ENCODE peak calls at places on chromosomes 2 and 18, in six cellular contexts. D, I, M, J, V and B are unnamed samples.

GRCh38 chr2:73827018-73827417 is 1.7 kb upstream of the STAMBP start:
- DNase-seq in D (no peak), I (no peak), M (no peak), J (no peak), V (no peak), B (no peak)

GRCh38 chr2:169258045-169258601 is 104.2 kb downstream of the LRP2 start:
- DNase-seq in D (no peak), I (no peak), M (no peak), J (no peak), V (no peak), B (no peak)

GRCh38 chr2:43349944-43350343 is 123.5 kb upstream of the ZFP36L2 start:
- DNase-seq in D (no peak), I (no peak), M (peak), J (no peak), V (no peak), B (no peak)

GRCh38 chr2:98020992-98021713 is 25.4 kb upstream of the TMEM131 start:
- DNase-seq in D (no peak), I (no peak), M (no peak), J (peak), V (no peak), B (no peak)

GRCh38 chr2:51620830-51621229 is 588.9 kb upstream of the NRXN1 start:
- DNase-seq in D (no peak), I (no peak), M (no peak), J (no peak), V (no peak), B (no peak)

GRCh38 chr2:201937343-201937742 is 96.3 kb upstream of the FZD7 start:
- DNase-seq in D (no peak), I (peak), M (no peak), J (no peak), V (no peak), B (no peak)

GRCh38 chr2:189522435-189523151 is 58.0 kb downstream of the SLC40A1 start:
- DNase-seq in D (no peak), I (no peak), M (peak), J (no peak), V (no peak), B (no peak)

GRCh38 chr2:53715568-53715967 is 52.0 kb upstream of the CHAC2 start:
- DNase-seq in D (no peak), I (no peak), M (no peak), J (no peak), V (no peak), B (no peak)

GRCh38 chr18:80154293-80154692 is 45.2 kb downstream of the ADNP2 start:
- DNase-seq in D (no peak), I (peak), M (peak), J (no peak), V (peak), B (no peak)

GRCh38 chr18:21489119-21489750 is 111.3 kb downstream of the ESCO1 start:
- DNase-seq in D (peak), I (peak), M (peak), J (peak), V (no peak), B (peak)

GRCh38 chr2:36407403-36407802 is 51.8 kb downstream of the CRIM1 start:
- DNase-seq in D (no peak), I (no peak), M (no peak), J (no peak), V (no peak), B (no peak)

GRCh38 chr2:18009891-18010290 is 131.4 kb downstream of the KCNS3 start:
- DNase-seq in D (no peak), I (no peak), M (no peak), J (no peak), V (no peak), B (no peak)

GRCh38 chr2:30178618-30179404 is 32.0 kb downstream of the YPEL5 start:
- DNase-seq in D (no peak), I (peak), M (no peak), J (peak), V (no peak), B (no peak)

GRCh38 chr2:127398239-127398590 is 10.4 kb upstream of the MAP3K2 start:
- DNase-seq in D (peak), I (peak), M (peak), J (peak), V (no peak), B (no peak)

GRCh38 chr18:37012452-37012851 is 183.5 kb downstream of the KIAA1328 start:
- DNase-seq in D (no peak), I (no peak), M (no peak), J (no peak), V (no peak), B (no peak)

GRCh38 chr18:9863282-9863681 is 22.5 kb upstream of the TXNDC2 start:
- DNase-seq in D (no peak), I (no peak), M (no peak), J (no peak), V (no peak), B (no peak)

GRCh38 chr2:15557947-15558346 is 3.2 kb downstream of the NBAS start:
- DNase-seq in D (no peak), I (no peak), M (no peak), J (no peak), V (no peak), B (no peak)
- TF ChIP-seq TAF1 in D (no peak), I (peak), M (no peak), J (no peak), V (no peak), B (no peak)

GRCh38 chr2:183081908-183082307 is 3.4 kb downstream of the DUSP19 start:
- DNase-seq in D (no peak), I (no peak), M (no peak), J (no peak), V (no peak), B (no peak)

GRCh38 chr2:183078163-183078466 is 432 bp upstream of the DUSP19 start:
- DNase-seq in D (no peak), I (no peak), M (no peak), J (peak), V (no peak), B (no peak)

GRCh38 chr2:183079335-183079775 is 808 bp downstream of the DUSP19 start:
- DNase-seq in D (no peak), I (no peak), M (no peak), J (no peak), V (no peak), B (no peak)

GRCh38 chr2:183078467-183079334 is at the start of gene DUSP19:
- DNase-seq in D (peak), I (peak), M (peak), J (peak), V (peak), B (peak)
- TF ChIP-seq POLR2AphosphoS5 in D (peak), I (peak), M (peak), J (peak), V (peak), B (peak)

DNA sequence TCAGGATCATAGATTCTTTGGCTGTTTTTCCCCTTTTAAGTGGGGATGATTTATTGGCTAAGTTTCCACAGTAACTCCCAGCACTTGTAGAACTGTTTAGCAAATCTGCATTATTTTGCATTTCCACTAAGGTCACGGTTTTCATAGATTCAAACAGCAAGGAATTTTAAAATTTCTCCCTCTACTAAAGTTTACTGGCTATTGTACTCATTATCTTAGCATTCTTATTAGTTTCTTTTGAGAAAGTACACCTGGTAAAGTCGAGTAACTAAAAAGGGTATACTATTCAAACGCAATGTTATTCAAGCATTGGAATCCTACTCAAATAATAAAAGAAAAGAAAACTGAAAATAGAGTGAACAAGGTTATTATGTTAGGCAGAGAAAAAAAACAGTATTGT is 633.8 kb downstream of the NRXN1 start:
- DNase-seq in D (no peak), I (no peak), M (no peak), J (no peak), V (no peak), B (no peak)
- TF ChIP-seq TAF1 in D (no peak), I (no peak), M (no peak), J (no peak), V (no peak), B (no peak)

DNA sequence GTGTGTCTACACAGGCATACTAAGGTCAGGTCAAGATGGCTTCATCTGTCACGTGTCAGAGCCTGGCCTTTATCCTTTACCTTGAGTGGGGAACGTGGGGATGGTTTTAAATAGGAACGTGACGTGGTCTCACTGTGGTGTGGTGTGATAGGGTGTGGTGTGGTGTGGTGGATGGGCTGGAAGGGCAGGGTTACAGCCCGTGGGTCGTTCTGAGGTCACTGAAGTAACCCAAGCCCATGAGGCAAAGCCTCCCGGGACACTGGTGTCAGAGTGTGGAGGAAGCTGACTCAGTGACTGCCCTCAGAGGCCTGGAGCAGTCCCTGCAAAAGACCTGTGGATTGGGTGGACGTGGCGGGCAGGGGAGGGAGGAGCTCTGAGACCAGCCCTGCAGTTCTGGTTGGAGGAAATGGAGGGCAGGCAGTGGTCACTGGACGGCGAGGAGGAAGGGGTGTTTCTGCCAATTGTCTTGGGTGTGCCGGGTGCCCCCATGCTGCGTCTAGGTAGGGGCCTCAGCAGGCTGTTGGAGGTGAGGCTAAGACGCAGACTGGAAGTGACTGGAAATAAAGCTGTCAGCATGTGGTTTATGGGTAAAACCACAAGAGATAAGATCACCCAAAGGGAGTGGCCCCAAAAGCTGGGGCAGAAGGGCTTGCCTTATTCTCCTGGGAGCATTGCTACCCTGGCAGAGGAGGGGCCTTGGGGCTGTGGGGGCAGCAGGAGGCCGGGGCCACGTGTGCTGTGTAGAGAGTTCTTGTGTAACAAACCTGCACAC is 84.8 kb downstream of the SH3RF3 start:
- DNase-seq in D (no peak), I (peak), M (no peak), J (no peak), V (peak), B (no peak)
- TF ChIP-seq POLR2AphosphoS5 in D (no peak), I (no peak), M (no peak), J (peak), V (no peak), B (no peak)